ENCODE peak calls at places on chromosomes 13 and 19, in five cellular contexts. One of them, this sample, is unnamed.

GRCh38 chr19:40420766-40421467 is 4.9 kb downstream of the SERTAD1 start:
- DNase-seq in stimulated activated CD8-positive, alpha-beta memory T cell treated with anti-CD3 and anti-CD28 coated beads, Interleukin-4, amount 100 ng/mL, for 24 hours: peak
- DNase-seq in right cardiac atrium: peak
- DNase-seq in NCI-H748 treated with DMSO at 0.1 percent for 48 hours: peak
- DNase-seq in thoracic aorta: peak
- DNase-seq in this sample: peak

GRCh38 chr13:52447815-52448552 is 2.5 kb downstream of the VPS36 start:
- DNase-seq in NCI-H748 treated with DMSO at 0.1 percent for 48 hours: no peak
- DNase-seq in stimulated activated CD8-positive, alpha-beta memory T cell treated with anti-CD3 and anti-CD28 coated beads, Interleukin-4, amount 100 ng/mL, for 24 hours: no peak
- DNase-seq in thoracic aorta: no peak
- DNase-seq in right cardiac atrium: no peak
- DNase-seq in this sample: no peak

GRCh38 chr13:87777395-87777794 is 106.2 kb downstream of the SLITRK5 start:
- DNase-seq in NCI-H748 treated with DMSO at 0.1 percent for 48 hours: no peak
- DNase-seq in stimulated activated CD8-positive, alpha-beta memory T cell treated with anti-CD3 and anti-CD28 coated beads, Interleukin-4, amount 100 ng/mL, for 24 hours: no peak
- DNase-seq in thoracic aorta: no peak
- DNase-seq in right cardiac atrium: no peak
- DNase-seq in this sample: no peak

GRCh38 chr13:20190481-20191310 is 2.0 kb downstream of the GJB2 start:
- DNase-seq in stimulated activated CD8-positive, alpha-beta memory T cell treated with anti-CD3 and anti-CD28 coated beads, Interleukin-4, amount 100 ng/mL, for 24 hours: no peak
- DNase-seq in NCI-H748 treated with DMSO at 0.1 percent for 48 hours: no peak
- DNase-seq in thoracic aorta: no peak
- DNase-seq in right cardiac atrium: no peak
- DNase-seq in this sample: no peak

GRCh38 chr19:3656747-3657394 is 30.3 kb upstream of the CACTIN start:
- DNase-seq in NCI-H748 treated with DMSO at 0.1 percent for 48 hours: no peak
- DNase-seq in thoracic aorta: no peak
- DNase-seq in stimulated activated CD8-positive, alpha-beta memory T cell treated with anti-CD3 and anti-CD28 coated beads, Interleukin-4, amount 100 ng/mL, for 24 hours: no peak
- DNase-seq in right cardiac atrium: peak
- DNase-seq in this sample: no peak

GRCh38 chr19:38425222-38425809 is 703 bp downstream of the RASGRP4 start:
- DNase-seq in right cardiac atrium: no peak
- DNase-seq in NCI-H748 treated with DMSO at 0.1 percent for 48 hours: no peak
- DNase-seq in thoracic aorta: no peak
- DNase-seq in stimulated activated CD8-positive, alpha-beta memory T cell treated with anti-CD3 and anti-CD28 coated beads, Interleukin-4, amount 100 ng/mL, for 24 hours: no peak
- DNase-seq in this sample: no peak

GRCh38 chr13:38398810-38399493 is 49.3 kb downstream of the UFM1 start:
- DNase-seq in right cardiac atrium: no peak
- DNase-seq in stimulated activated CD8-positive, alpha-beta memory T cell treated with anti-CD3 and anti-CD28 coated beads, Interleukin-4, amount 100 ng/mL, for 24 hours: no peak
- DNase-seq in thoracic aorta: no peak
- DNase-seq in NCI-H748 treated with DMSO at 0.1 percent for 48 hours: no peak
- DNase-seq in this sample: no peak

GRCh38 chr19:49881672-49882394 is 4.3 kb downstream of the TBC1D17 start:
- DNase-seq in NCI-H748 treated with DMSO at 0.1 percent for 48 hours: no peak
- DNase-seq in stimulated activated CD8-positive, alpha-beta memory T cell treated with anti-CD3 and anti-CD28 coated beads, Interleukin-4, amount 100 ng/mL, for 24 hours: no peak
- DNase-seq in right cardiac atrium: no peak
- DNase-seq in thoracic aorta: no peak
- DNase-seq in this sample: no peak

GRCh38 chr19:49680473-49681351 is 3.6 kb downstream of the PRMT1 start:
- DNase-seq in NCI-H748 treated with DMSO at 0.1 percent for 48 hours: peak
- DNase-seq in thoracic aorta: no peak
- DNase-seq in right cardiac atrium: peak
- DNase-seq in stimulated activated CD8-positive, alpha-beta memory T cell treated with anti-CD3 and anti-CD28 coated beads, Interleukin-4, amount 100 ng/mL, for 24 hours: peak
- DNase-seq in this sample: peak

GRCh38 chr13:66886248-66886647 is 343.9 kb downstream of the PCDH9 start:
- DNase-seq in right cardiac atrium: no peak
- DNase-seq in thoracic aorta: no peak
- DNase-seq in stimulated activated CD8-positive, alpha-beta memory T cell treated with anti-CD3 and anti-CD28 coated beads, Interleukin-4, amount 100 ng/mL, for 24 hours: no peak
- DNase-seq in NCI-H748 treated with DMSO at 0.1 percent for 48 hours: no peak
- DNase-seq in this sample: peak

GRCh38 chr19:18612051-18612771 is 459 bp upstream of the TMEM59L start:
- DNase-seq in right cardiac atrium: no peak
- DNase-seq in NCI-H748 treated with DMSO at 0.1 percent for 48 hours: no peak
- DNase-seq in stimulated activated CD8-positive, alpha-beta memory T cell treated with anti-CD3 and anti-CD28 coated beads, Interleukin-4, amount 100 ng/mL, for 24 hours: no peak
- DNase-seq in thoracic aorta: no peak
- DNase-seq in this sample: no peak

GRCh38 chr19:17770613-17771012 is 19.3 kb downstream of the FCHO1 start:
- DNase-seq in right cardiac atrium: no peak
- DNase-seq in NCI-H748 treated with DMSO at 0.1 percent for 48 hours: no peak
- DNase-seq in stimulated activated CD8-positive, alpha-beta memory T cell treated with anti-CD3 and anti-CD28 coated beads, Interleukin-4, amount 100 ng/mL, for 24 hours: no peak
- DNase-seq in thoracic aorta: no peak
- DNase-seq in this sample: no peak

GRCh38 chr13:24173775-24174174 is 13.3 kb downstream of the SPATA13 start:
- DNase-seq in thoracic aorta: no peak
- DNase-seq in NCI-H748 treated with DMSO at 0.1 percent for 48 hours: no peak
- DNase-seq in right cardiac atrium: no peak
- DNase-seq in stimulated activated CD8-positive, alpha-beta memory T cell treated with anti-CD3 and anti-CD28 coated beads, Interleukin-4, amount 100 ng/mL, for 24 hours: no peak
- DNase-seq in this sample: no peak

GRCh38 chr19:2551864-2552185 is 75.9 kb downstream of the GADD45B start:
- DNase-seq in NCI-H748 treated with DMSO at 0.1 percent for 48 hours: no peak
- DNase-seq in thoracic aorta: no peak
- DNase-seq in stimulated activated CD8-positive, alpha-beta memory T cell treated with anti-CD3 and anti-CD28 coated beads, Interleukin-4, amount 100 ng/mL, for 24 hours: no peak
- DNase-seq in right cardiac atrium: no peak
- DNase-seq in this sample: no peak

GRCh38 chr13:28586585-28587540 is 72.1 kb upstream of the POMP start:
- DNase-seq in right cardiac atrium: no peak
- DNase-seq in NCI-H748 treated with DMSO at 0.1 percent for 48 hours: no peak
- DNase-seq in stimulated activated CD8-positive, alpha-beta memory T cell treated with anti-CD3 and anti-CD28 coated beads, Interleukin-4, amount 100 ng/mL, for 24 hours: no peak
- DNase-seq in thoracic aorta: no peak
- DNase-seq in this sample: no peak

GRCh38 chr13:20713751-20714150 is 10.3 kb downstream of the IL17D start:
- DNase-seq in right cardiac atrium: peak
- DNase-seq in NCI-H748 treated with DMSO at 0.1 percent for 48 hours: no peak
- DNase-seq in thoracic aorta: no peak
- DNase-seq in stimulated activated CD8-positive, alpha-beta memory T cell treated with anti-CD3 and anti-CD28 coated beads, Interleukin-4, amount 100 ng/mL, for 24 hours: no peak
- DNase-seq in this sample: no peak

GRCh38 chr19:43616306-43616705 is 3.1 kb downstream of the ZNF428 start:
- DNase-seq in thoracic aorta: no peak
- DNase-seq in NCI-H748 treated with DMSO at 0.1 percent for 48 hours: no peak
- DNase-seq in stimulated activated CD8-positive, alpha-beta memory T cell treated with anti-CD3 and anti-CD28 coated beads, Interleukin-4, amount 100 ng/mL, for 24 hours: no peak
- DNase-seq in right cardiac atrium: no peak
- DNase-seq in this sample: no peak

GRCh38 chr13:30866692-30867669 is 39.1 kb upstream of the MEDAG start:
- DNase-seq in thoracic aorta: no peak
- DNase-seq in stimulated activated CD8-positive, alpha-beta memory T cell treated with anti-CD3 and anti-CD28 coated beads, Interleukin-4, amount 100 ng/mL, for 24 hours: no peak
- DNase-seq in NCI-H748 treated with DMSO at 0.1 percent for 48 hours: no peak
- DNase-seq in right cardiac atrium: no peak
- DNase-seq in this sample: no peak

GRCh38 chr13:102589291-102589822 is 7.4 kb upstream of the TPP2 start:
- DNase-seq in right cardiac atrium: no peak
- DNase-seq in stimulated activated CD8-positive, alpha-beta memory T cell treated with anti-CD3 and anti-CD28 coated beads, Interleukin-4, amount 100 ng/mL, for 24 hours: no peak
- DNase-seq in thoracic aorta: no peak
- DNase-seq in NCI-H748 treated with DMSO at 0.1 percent for 48 hours: no peak
- DNase-seq in this sample: no peak

GRCh38 chr19:56253737-56254136 is 18.8 kb upstream of the EDDM13 start:
- DNase-seq in thoracic aorta: no peak
- DNase-seq in NCI-H748 treated with DMSO at 0.1 percent for 48 hours: peak
- DNase-seq in stimulated activated CD8-positive, alpha-beta memory T cell treated with anti-CD3 and anti-CD28 coated beads, Interleukin-4, amount 100 ng/mL, for 24 hours: no peak
- DNase-seq in right cardiac atrium: no peak
- DNase-seq in this sample: peak

GRCh38 chr13:85659493-85659892 is 139.7 kb downstream of the SLITRK6 start:
- DNase-seq in NCI-H748 treated with DMSO at 0.1 percent for 48 hours: no peak
- DNase-seq in stimulated activated CD8-positive, alpha-beta memory T cell treated with anti-CD3 and anti-CD28 coated beads, Interleukin-4, amount 100 ng/mL, for 24 hours: no peak
- DNase-seq in right cardiac atrium: no peak
- DNase-seq in thoracic aorta: no peak
- DNase-seq in this sample: no peak

GRCh38 chr19:7348587-7349230 is at the start of gene ARHGEF18:
- DNase-seq in right cardiac atrium: peak
- DNase-seq in thoracic aorta: no peak
- DNase-seq in NCI-H748 treated with DMSO at 0.1 percent for 48 hours: no peak
- DNase-seq in stimulated activated CD8-positive, alpha-beta memory T cell treated with anti-CD3 and anti-CD28 coated beads, Interleukin-4, amount 100 ng/mL, for 24 hours: peak
- DNase-seq in this sample: no peak

GRCh38 chr13:46593403-46593802 is 40.4 kb downstream of the LRCH1 start:
- DNase-seq in stimulated activated CD8-positive, alpha-beta memory T cell treated with anti-CD3 and anti-CD28 coated beads, Interleukin-4, amount 100 ng/mL, for 24 hours: peak
- DNase-seq in right cardiac atrium: no peak
- DNase-seq in NCI-H748 treated with DMSO at 0.1 percent for 48 hours: no peak
- DNase-seq in thoracic aorta: no peak
- DNase-seq in this sample: no peak

GRCh38 chr13:31982540-31982939 is 49.0 kb upstream of the FRY start:
- DNase-seq in stimulated activated CD8-positive, alpha-beta memory T cell treated with anti-CD3 and anti-CD28 coated beads, Interleukin-4, amount 100 ng/mL, for 24 hours: no peak
- DNase-seq in NCI-H748 treated with DMSO at 0.1 percent for 48 hours: peak
- DNase-seq in right cardiac atrium: peak
- DNase-seq in thoracic aorta: peak
- DNase-seq in this sample: peak

GRCh38 chr19:34834513-34834912 is 61.5 kb upstream of the ZNF599 start:
- DNase-seq in NCI-H748 treated with DMSO at 0.1 percent for 48 hours: no peak
- DNase-seq in stimulated activated CD8-positive, alpha-beta memory T cell treated with anti-CD3 and anti-CD28 coated beads, Interleukin-4, amount 100 ng/mL, for 24 hours: no peak
- DNase-seq in right cardiac atrium: no peak
- DNase-seq in thoracic aorta: no peak
- DNase-seq in this sample: no peak

GRCh38 chr13:77353980-77354379 is 27.1 kb upstream of the MYCBP2 start:
- DNase-seq in thoracic aorta: no peak
- DNase-seq in right cardiac atrium: no peak
- DNase-seq in stimulated activated CD8-positive, alpha-beta memory T cell treated with anti-CD3 and anti-CD28 coated beads, Interleukin-4, amount 100 ng/mL, for 24 hours: no peak
- DNase-seq in NCI-H748 treated with DMSO at 0.1 percent for 48 hours: no peak
- DNase-seq in this sample: no peak

GRCh38 chr13:20400774-20401173 is 124.9 kb downstream of the CRYL1 start:
- DNase-seq in NCI-H748 treated with DMSO at 0.1 percent for 48 hours: no peak
- DNase-seq in thoracic aorta: no peak
- DNase-seq in stimulated activated CD8-positive, alpha-beta memory T cell treated with anti-CD3 and anti-CD28 coated beads, Interleukin-4, amount 100 ng/mL, for 24 hours: no peak
- DNase-seq in right cardiac atrium: no peak
- DNase-seq in this sample: no peak

GRCh38 chr19:2003901-2004300 is 11.6 kb downstream of the BTBD2 start:
- DNase-seq in right cardiac atrium: no peak
- DNase-seq in thoracic aorta: no peak
- DNase-seq in stimulated activated CD8-positive, alpha-beta memory T cell treated with anti-CD3 and anti-CD28 coated beads, Interleukin-4, amount 100 ng/mL, for 24 hours: no peak
- DNase-seq in NCI-H748 treated with DMSO at 0.1 percent for 48 hours: no peak
- DNase-seq in this sample: no peak

GRCh38 chr19:38139122-38139521 is 84.9 kb downstream of the DPF1 start:
- DNase-seq in stimulated activated CD8-positive, alpha-beta memory T cell treated with anti-CD3 and anti-CD28 coated beads, Interleukin-4, amount 100 ng/mL, for 24 hours: no peak
- DNase-seq in right cardiac atrium: no peak
- DNase-seq in NCI-H748 treated with DMSO at 0.1 percent for 48 hours: no peak
- DNase-seq in thoracic aorta: no peak
- DNase-seq in this sample: peak

GRCh38 chr13:50320297-50320862 is 305.1 kb downstream of the KCNRG start:
- DNase-seq in thoracic aorta: no peak
- DNase-seq in stimulated activated CD8-positive, alpha-beta memory T cell treated with anti-CD3 and anti-CD28 coated beads, Interleukin-4, amount 100 ng/mL, for 24 hours: no peak
- DNase-seq in right cardiac atrium: no peak
- DNase-seq in NCI-H748 treated with DMSO at 0.1 percent for 48 hours: peak
- DNase-seq in this sample: no peak

GRCh38 chr19:10855879-10856522 is 7.8 kb downstream of the C19orf38 start:
- DNase-seq in thoracic aorta: no peak
- DNase-seq in right cardiac atrium: no peak
- DNase-seq in stimulated activated CD8-positive, alpha-beta memory T cell treated with anti-CD3 and anti-CD28 coated beads, Interleukin-4, amount 100 ng/mL, for 24 hours: no peak
- DNase-seq in NCI-H748 treated with DMSO at 0.1 percent for 48 hours: no peak
- DNase-seq in this sample: no peak

GRCh38 chr13:34347784-34348573 is 530.0 kb downstream of the RFC3 start:
- DNase-seq in thoracic aorta: no peak
- DNase-seq in right cardiac atrium: no peak
- DNase-seq in stimulated activated CD8-positive, alpha-beta memory T cell treated with anti-CD3 and anti-CD28 coated beads, Interleukin-4, amount 100 ng/mL, for 24 hours: no peak
- DNase-seq in NCI-H748 treated with DMSO at 0.1 percent for 48 hours: peak
- DNase-seq in this sample: peak

GRCh38 chr19:1040476-1041271 is 767 bp downstream of the ABCA7 start:
- DNase-seq in right cardiac atrium: peak
- DNase-seq in NCI-H748 treated with DMSO at 0.1 percent for 48 hours: peak
- DNase-seq in stimulated activated CD8-positive, alpha-beta memory T cell treated with anti-CD3 and anti-CD28 coated beads, Interleukin-4, amount 100 ng/mL, for 24 hours: peak
- DNase-seq in thoracic aorta: no peak
- DNase-seq in this sample: peak

GRCh38 chr13:41652735-41653361 is 195.5 kb downstream of the RGCC start:
- DNase-seq in thoracic aorta: no peak
- DNase-seq in NCI-H748 treated with DMSO at 0.1 percent for 48 hours: peak
- DNase-seq in right cardiac atrium: no peak
- DNase-seq in stimulated activated CD8-positive, alpha-beta memory T cell treated with anti-CD3 and anti-CD28 coated beads, Interleukin-4, amount 100 ng/mL, for 24 hours: no peak
- DNase-seq in this sample: peak

GRCh38 chr13:111267205-111267604 is 53.2 kb upstream of the TEX29 start:
- DNase-seq in NCI-H748 treated with DMSO at 0.1 percent for 48 hours: no peak
- DNase-seq in stimulated activated CD8-positive, alpha-beta memory T cell treated with anti-CD3 and anti-CD28 coated beads, Interleukin-4, amount 100 ng/mL, for 24 hours: no peak
- DNase-seq in right cardiac atrium: no peak
- DNase-seq in thoracic aorta: no peak
- DNase-seq in this sample: no peak

GRCh38 chr13:44380404-44381165 is 7.0 kb downstream of the SERP2 start:
- DNase-seq in NCI-H748 treated with DMSO at 0.1 percent for 48 hours: no peak
- DNase-seq in right cardiac atrium: no peak
- DNase-seq in thoracic aorta: no peak
- DNase-seq in stimulated activated CD8-positive, alpha-beta memory T cell treated with anti-CD3 and anti-CD28 coated beads, Interleukin-4, amount 100 ng/mL, for 24 hours: no peak
- DNase-seq in this sample: no peak

GRCh38 chr19:14566712-14567077 is 5.2 kb downstream of the NDUFB7 start:
- DNase-seq in stimulated activated CD8-positive, alpha-beta memory T cell treated with anti-CD3 and anti-CD28 coated beads, Interleukin-4, amount 100 ng/mL, for 24 hours: no peak
- DNase-seq in thoracic aorta: no peak
- DNase-seq in right cardiac atrium: no peak
- DNase-seq in NCI-H748 treated with DMSO at 0.1 percent for 48 hours: no peak
- DNase-seq in this sample: no peak

GRCh38 chr13:40665754-40666057 is 735 bp downstream of the FOXO1 start:
- DNase-seq in thoracic aorta: no peak
- DNase-seq in NCI-H748 treated with DMSO at 0.1 percent for 48 hours: no peak
- DNase-seq in stimulated activated CD8-positive, alpha-beta memory T cell treated with anti-CD3 and anti-CD28 coated beads, Interleukin-4, amount 100 ng/mL, for 24 hours: no peak
- DNase-seq in right cardiac atrium: no peak
- DNase-seq in this sample: no peak

GRCh38 chr19:35549174-35549788 is 3.9 kb downstream of the TMEM147 start:
- DNase-seq in thoracic aorta: no peak
- DNase-seq in stimulated activated CD8-positive, alpha-beta memory T cell treated with anti-CD3 and anti-CD28 coated beads, Interleukin-4, amount 100 ng/mL, for 24 hours: no peak
- DNase-seq in right cardiac atrium: no peak
- DNase-seq in NCI-H748 treated with DMSO at 0.1 percent for 48 hours: peak
- DNase-seq in this sample: peak

This sample was measured in COR-L47.